ENCODE peak calls at places on chromosomes 7 and 10, in five cellular contexts. G, O, I, V and H are unnamed samples.

GRCh38 chr7:96151889-96152288 is 170.0 kb downstream of the SLC25A13 start:
- DNase-seq in G (no peak), O (no peak), I (no peak), V (no peak), H (no peak)

GRCh38 chr7:47418910-47419309 is 163.0 kb downstream of the TNS3 start:
- DNase-seq in G (no peak), O (peak; percentile 70), I (no peak), V (peak; percentile 75), H (no peak)

GRCh38 chr10:55449981-55450380 is 649.0 kb upstream of the PCDH15 start:
- DNase-seq in G (peak; percentile 46), O (no peak), I (no peak), V (no peak), H (no peak)

GRCh38 chr7:14389052-14389988 is 399.9 kb upstream of the ETV1 start:
- DNase-seq in G (peak; percentile 97), O (no peak), I (peak; percentile 75), V (no peak), H (no peak)

GRCh38 chr7:87886875-87887274 is 10.6 kb downstream of the DBF4 start:
- DNase-seq in G (peak; percentile 41), O (peak; percentile 55), I (no peak), V (peak; percentile 70), H (no peak)

GRCh38 chr7:79723833-79724608 is 270.6 kb upstream of the MAGI2 start:
- DNase-seq in G (no peak), O (no peak), I (no peak), V (peak; percentile 30), H (no peak)

GRCh38 chr7:104921596-104921995 is 92.4 kb upstream of the KMT2E start:
- DNase-seq in G (no peak), O (no peak), I (no peak), V (no peak), H (no peak)

GRCh38 chr7:140604760-140605159 is 35.9 kb downstream of the DENND2A start:
- DNase-seq in G (no peak), O (peak; percentile 47), I (no peak), V (peak; percentile 33), H (no peak)

GRCh38 chr7:99601656-99602310 is 3.7 kb downstream of the TMEM225B start:
- DNase-seq in G (no peak), O (no peak), I (no peak), V (no peak), H (no peak)

GRCh38 chr10:128734161-128734560 is 607.9 kb upstream of the MKI67 start:
- DNase-seq in G (no peak), O (no peak), I (no peak), V (no peak), H (no peak)

GRCh38 chr7:75889826-75890225 is 11.0 kb downstream of the RHBDD2 start:
- DNase-seq in G (no peak), O (peak; percentile 67), I (no peak), V (peak; percentile 62), H (no peak)

GRCh38 chr7:151390594-151391357 is 19.1 kb downstream of the WDR86 start:
- DNase-seq in G (no peak), O (no peak), I (no peak), V (no peak), H (no peak)